ENCODE peak calls at places on chromosomes 13 and 19, in six cellular contexts. X, R, W, T, N and B are unnamed samples.

GRCh38 chr13:106867249-106867648 is 299.3 kb upstream of the ARGLU1 start:
- DNase-seq in X (no peak), R (no peak), W (no peak), T (no peak), N (peak; percentile 34), B (no peak)

GRCh38 chr19:30386551-30387143 is 14.5 kb downstream of the ZNF536 start:
- DNase-seq in X (no peak), R (no peak), W (no peak), T (no peak), N (no peak), B (no peak)

GRCh38 chr13:26022538-26023292 is 29.1 kb downstream of the SHISA2 start:
- DNase-seq in X (no peak), R (no peak), W (no peak), T (peak; percentile 19), N (no peak), B (no peak)

GRCh38 chr13:51033431-51034185 is 77.5 kb downstream of the C13orf42 start:
- DNase-seq in X (no peak), R (no peak), W (no peak), T (no peak), N (no peak), B (no peak)

GRCh38 chr19:30668521-30669155 is 296.5 kb downstream of the ZNF536 start:
- DNase-seq in X (no peak), R (no peak), W (no peak), T (peak; percentile 27), N (no peak), B (no peak)

GRCh38 chr13:56352356-56352755 is 788.4 kb upstream of the PRR20A start:
- DNase-seq in X (no peak), R (no peak), W (no peak), T (no peak), N (no peak), B (no peak)

GRCh38 chr19:55437410-55437809 is 5.7 kb downstream of the SHISA7 start:
- DNase-seq in X (no peak), R (peak; percentile 89), W (peak; percentile 86), T (peak; percentile 67), N (peak; percentile 55), B (peak; percentile 46)

GRCh38 chr13:106595623-106596022 is 27.7 kb upstream of the ARGLU1 start:
- DNase-seq in X (no peak), R (no peak), W (no peak), T (no peak), N (no peak), B (no peak)

GRCh38 chr13:36377822-36378480 is 31.8 kb upstream of the SPART start:
- DNase-seq in X (no peak), R (no peak), W (no peak), T (no peak), N (no peak), B (no peak)

GRCh38 chr19:36986601-36987000 is 70.5 kb downstream of the ZNF568 start:
- DNase-seq in X (no peak), R (no peak), W (no peak), T (no peak), N (no peak), B (no peak)

GRCh38 chr19:11478167-11479089 is 2.4 kb downstream of the ELAVL3 start:
- DNase-seq in X (no peak), R (no peak), W (no peak), T (no peak), N (no peak), B (no peak)

GRCh38 chr19:30028992-30029343 is 86.9 kb downstream of the URI1 start:
- DNase-seq in X (no peak), R (no peak), W (no peak), T (no peak), N (no peak), B (no peak)

GRCh38 chr13:101202590-101202989 is 213.7 kb downstream of the NALCN start:
- DNase-seq in X (no peak), R (no peak), W (no peak), T (no peak), N (no peak), B (no peak)

GRCh38 chr13:101209206-101209893 is 207.0 kb downstream of the NALCN start:
- DNase-seq in X (no peak), R (no peak), W (no peak), T (no peak), N (peak; percentile 10), B (no peak)

GRCh38 chr13:101205408-101205807 is 210.9 kb downstream of the NALCN start:
- DNase-seq in X (no peak), R (no peak), W (no peak), T (no peak), N (no peak), B (no peak)

GRCh38 chr13:101204270-101205011 is 211.9 kb downstream of the NALCN start:
- DNase-seq in X (no peak), R (no peak), W (no peak), T (no peak), N (no peak), B (no peak)
- TF ChIP-seq MYC in X (no peak), R (no peak), W (no peak), T (no peak), N (no peak), B (no peak)

DNA sequence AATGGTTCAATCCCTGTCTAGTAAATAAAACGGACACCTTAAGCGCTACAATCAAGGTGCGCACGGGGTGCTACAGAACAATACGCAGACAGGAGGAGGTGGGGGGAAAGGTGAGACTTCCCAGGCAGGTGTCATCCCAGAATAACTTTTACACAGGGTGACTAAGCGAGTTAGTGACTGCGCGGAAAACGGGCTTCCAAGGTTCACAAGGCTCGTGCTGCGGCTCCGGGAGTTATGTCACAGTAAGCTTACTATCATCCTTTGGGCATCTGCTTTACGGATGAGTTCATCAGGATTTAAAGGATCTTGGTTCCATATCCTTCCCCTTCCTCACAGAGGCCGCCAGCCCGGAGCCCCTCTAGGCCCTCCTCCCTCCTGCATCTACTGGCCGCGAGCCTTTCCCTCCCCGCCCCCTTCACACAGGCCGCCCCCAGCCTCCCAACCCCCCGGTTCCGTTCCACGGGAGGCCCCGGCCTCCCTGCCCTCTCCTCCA is 487 bp upstream of the IFT88 start:
- DNase-seq in X (no peak), R (peak; percentile 40), W (no peak), T (no peak), N (no peak), B (peak; percentile 76)
- TF ChIP-seq MYC in X (no peak), R (no peak), W (no peak), T (no peak), N (no peak), B (no peak)

DNA sequence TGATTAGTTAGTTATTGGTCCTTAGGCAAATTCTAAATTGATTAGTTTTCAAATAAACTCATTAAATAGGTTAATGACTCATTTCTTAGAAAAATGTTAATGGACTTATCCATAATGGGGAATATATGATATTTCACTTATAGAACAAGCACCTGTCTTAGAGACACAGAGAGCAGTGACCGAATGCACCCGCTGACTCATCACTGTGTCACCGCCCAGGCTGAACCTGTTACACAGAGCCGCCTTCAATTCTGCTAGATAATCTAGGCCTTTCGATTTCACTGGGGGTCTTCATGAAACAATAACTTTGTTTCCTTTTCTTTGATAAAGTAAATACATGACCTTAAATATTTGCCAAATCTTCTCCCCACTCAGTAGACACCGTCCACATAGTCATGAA is 13.1 kb downstream of the IRS2 start:
- DNase-seq in X (no peak), R (no peak), W (no peak), T (peak; percentile 48), N (no peak), B (no peak)
- TF ChIP-seq MYC in X (no peak), R (no peak), W (no peak), T (no peak), N (no peak), B (no peak)

GRCh38 chr19:19670070-19670551 is 1.5 kb downstream of the ZNF101 start:
- DNase-seq in X (no peak), R (no peak), W (no peak), T (no peak), N (no peak), B (no peak)

GRCh38 chr19:19672816-19673215 is 4.2 kb downstream of the ZNF101 start:
- DNase-seq in X (no peak), R (no peak), W (no peak), T (no peak), N (no peak), B (no peak)

GRCh38 chr19:19663292-19664120 is at the start of gene ATP13A1:
- DNase-seq in X (peak; percentile 92), R (peak; percentile 55), W (peak; percentile 94), T (peak; percentile 97), N (peak; percentile 96), B (peak; percentile 95)

GRCh38 chr19:19662866-19663291 is 597 bp downstream of the ATP13A1 start:
- DNase-seq in X (no peak), R (no peak), W (no peak), T (peak; percentile 74), N (no peak), B (peak; percentile 22)

DNA sequence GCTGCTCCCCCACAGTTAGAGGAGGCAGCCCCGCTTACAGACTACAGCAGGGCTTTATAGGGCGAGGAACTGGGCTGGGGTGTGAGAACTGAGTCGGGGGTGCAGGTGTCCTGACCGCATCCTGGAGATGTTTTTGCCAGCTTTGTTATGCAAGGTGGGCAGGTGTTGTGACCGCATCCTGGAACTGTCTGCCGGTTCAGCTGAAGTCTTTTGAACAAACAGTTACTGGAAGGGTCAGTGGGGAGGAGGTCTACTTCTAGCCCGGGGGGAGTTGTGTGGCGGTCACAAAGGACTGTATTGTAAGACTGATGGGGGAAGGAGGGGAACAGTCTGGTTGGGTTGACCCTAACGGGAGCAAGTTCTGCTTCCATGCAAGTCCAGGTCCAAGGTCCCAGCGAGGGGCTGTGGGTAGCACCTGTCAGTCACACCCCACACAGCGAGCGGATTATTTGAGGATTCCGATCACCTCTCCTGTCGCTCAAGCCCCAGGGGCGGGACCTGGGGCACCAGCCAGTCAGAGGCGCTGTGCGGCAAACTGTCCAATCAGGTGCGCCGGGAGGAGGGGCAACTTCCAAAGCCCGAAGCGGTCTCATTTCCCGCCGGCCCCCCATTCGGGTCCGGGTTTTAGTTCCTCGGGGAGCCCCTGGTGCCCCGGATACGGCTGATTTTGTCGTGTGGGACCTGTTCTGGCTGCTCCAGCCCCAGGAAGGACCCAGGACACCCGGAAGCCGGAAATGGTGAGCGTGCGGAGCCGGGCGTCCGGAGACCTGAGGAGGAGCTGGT is at the start of gene ZNF101:
- DNase-seq in X (peak; percentile 89), R (peak; percentile 74), W (peak; percentile 97), T (peak; percentile 97), N (peak; percentile 91), B (peak; percentile 99)
- TF ChIP-seq MYC in X (no peak), R (no peak), W (peak; percentile 66), T (peak; percentile 22), N (no peak), B (peak; percentile 47)

GRCh38 chr19:38736036-38736412 is 8.2 kb downstream of the CAPN12 start:
- DNase-seq in X (no peak), R (peak; percentile 80), W (peak; percentile 73), T (no peak), N (no peak), B (no peak)
- TF ChIP-seq MYC in X (no peak), R (peak; percentile 63), W (no peak), T (no peak), N (no peak), B (no peak)

DNA sequence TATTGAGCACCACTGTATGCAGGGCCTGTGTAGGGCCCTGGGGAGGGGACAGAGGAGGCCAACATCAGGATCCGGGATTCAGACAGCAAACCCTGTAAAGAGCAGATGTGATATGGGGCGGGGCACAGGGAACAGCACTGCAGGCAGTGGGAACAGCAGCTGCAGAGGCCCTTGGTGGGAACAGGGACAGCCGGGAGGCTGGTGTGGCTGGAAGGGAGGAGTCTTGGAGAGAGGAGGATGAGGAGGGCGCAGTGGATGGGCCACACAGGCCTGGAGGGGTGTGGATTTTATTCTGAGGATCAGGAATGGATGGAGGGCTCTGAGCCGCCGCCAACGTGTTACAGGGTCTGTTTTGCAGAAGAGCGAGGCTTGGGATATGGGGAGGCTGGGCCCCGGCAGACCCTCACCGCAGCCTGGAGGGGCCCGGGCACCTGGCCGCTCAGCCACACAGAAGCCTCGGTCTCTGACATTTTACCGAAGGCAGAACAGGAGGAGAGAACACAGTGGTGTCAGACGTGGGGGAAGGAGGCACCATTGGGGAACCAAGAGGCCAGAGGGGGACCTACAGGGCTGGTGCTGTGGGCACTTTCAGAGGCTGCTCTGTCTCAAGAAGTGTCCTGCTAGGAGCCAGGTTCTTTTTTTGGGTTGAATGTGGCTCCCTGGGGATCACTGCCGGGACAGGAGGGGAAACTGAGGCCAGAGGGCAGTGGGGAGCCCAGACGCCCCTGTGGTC is 6.9 kb downstream of the EFNA2 start:
- DNase-seq in X (no peak), R (no peak), W (no peak), T (no peak), N (no peak), B (no peak)
- TF ChIP-seq MYC in X (no peak), R (no peak), W (no peak), T (no peak), N (no peak), B (no peak)